ENCODE peak calls at places on chromosomes 1 and 21, in six cellular contexts. T is GM20000, Y is A549, W is Panc1, R is GM12892, E is Daoy. U is an unnamed sample.

GRCh38 chr1:7105258-7105657 is 320.0 kb downstream of the CAMTA1 start:
- DNase-seq in E (no peak), R (no peak), W (no peak), T (no peak), Y (no peak), U (no peak)

GRCh38 chr1:43935711-43936427 is 2.3 kb downstream of the ARTN start:
- DNase-seq in W (no peak), Y (no peak), E (no peak), R (no peak), T (peak; percentile 53), U (no peak)

GRCh38 chr1:145961109-145961424 is 3.2 kb upstream of the LIX1L start:
- DNase-seq in T (no peak), Y (no peak), W (no peak), R (no peak), E (no peak), U (no peak)

GRCh38 chr1:49333946-49334345 is 557.3 kb upstream of the BEND5 start:
- DNase-seq in W (no peak), E (no peak), R (no peak), Y (no peak), T (no peak), U (no peak)

GRCh38 chr21:44982558-44983244 is 42.9 kb downstream of the SLX9 start:
- DNase-seq in Y (peak; percentile 24), T (no peak), W (no peak), R (no peak), E (peak; percentile 49), U (no peak)

GRCh38 chr21:46517361-46517760 is 58.7 kb downstream of the DIP2A start:
- DNase-seq in T (no peak), R (no peak), E (no peak), Y (no peak), W (no peak), U (no peak)

GRCh38 chr1:52098139-52098871 is 42.2 kb downstream of the BTF3L4 start:
- DNase-seq in W (no peak), Y (no peak), E (no peak), R (no peak), T (no peak), U (no peak)

GRCh38 chr1:167562697-167563096 is 9.1 kb upstream of the CREG1 start:
- DNase-seq in E (no peak), T (no peak), Y (no peak), W (no peak), R (no peak), U (no peak)

GRCh38 chr1:155188268-155188667 is 14.6 kb downstream of the TRIM46 start:
- DNase-seq in R (no peak), E (no peak), W (no peak), T (no peak), Y (no peak), U (no peak)

GRCh38 chr1:21175670-21176581 is 771 bp downstream of the EIF4G3 start:
- DNase-seq in R (peak; percentile 31), Y (no peak), W (no peak), T (peak; percentile 65), E (peak; percentile 36), U (no peak)

GRCh38 chr1:224801761-224802490 is 127.5 kb upstream of the DNAH14 start:
- DNase-seq in R (no peak), T (no peak), Y (no peak), W (no peak), E (peak; percentile 47), U (no peak)

GRCh38 chr1:15941899-15942660 is 33.8 kb downstream of the ZBTB17 start:
- DNase-seq in W (no peak), R (no peak), E (no peak), T (no peak), Y (no peak), U (no peak)

GRCh38 chr1:114100148-114100547 is 53.5 kb downstream of the SYT6 start:
- DNase-seq in T (no peak), W (no peak), R (no peak), E (no peak), Y (no peak), U (no peak)

GRCh38 chr1:9494936-9495758 is 44.1 kb upstream of the SLC25A33 start:
- DNase-seq in R (peak; percentile 73), W (no peak), Y (peak; percentile 60), E (peak; percentile 68), T (peak; percentile 81), U (no peak)

GRCh38 chr21:31078216-31078615 is 39.9 kb upstream of the KRTAP19-8 start:
- DNase-seq in T (no peak), Y (no peak), E (no peak), R (no peak), W (no peak), U (no peak)

GRCh38 chr1:208086116-208086515 is 158.1 kb downstream of the PLXNA2 start:
- DNase-seq in E (no peak), R (no peak), T (no peak), Y (no peak), W (no peak), U (no peak)

U was measured in HFF-Myc.